ENCODE peak calls at places on chromosomes 4 and X, in four cellular contexts. Y, T, B and U are unnamed samples.

GRCh38 chrX:53594354-53594753 is 92.2 kb downstream of the HUWE1 start:
- DNase-seq in Y (peak; percentile 74), T (no peak), B (no peak), U (no peak)

GRCh38 chrX:2391869-2392606 is 108.7 kb downstream of the DHRSX start:
- DNase-seq in Y (peak; percentile 93), T (no peak), B (no peak), U (no peak)

GRCh38 chr4:16858275-16858752 is 40.1 kb downstream of the LDB2 start:
- DNase-seq in Y (peak; percentile 82), T (no peak), B (no peak), U (no peak)

GRCh38 chr4:27684501-27685077 is 823.9 kb downstream of the STIM2 start:
- DNase-seq in Y (peak; percentile 65), T (no peak), B (peak; percentile 54), U (peak; percentile 42)

GRCh38 chr4:56048621-56049427 is 100.1 kb downstream of the CEP135 start:
- DNase-seq in Y (peak; percentile 51), T (peak; percentile 12), B (peak; percentile 64), U (peak; percentile 61)

GRCh38 chrX:101619336-101619735 is 1.5 kb upstream of the ARMCX6 start:
- DNase-seq in Y (peak; percentile 9), T (no peak), B (peak; percentile 71), U (peak; percentile 87)

GRCh38 chr4:8278009-8278395 is 8.4 kb downstream of the HTRA3 start:
- DNase-seq in Y (no peak), T (no peak), B (no peak), U (peak; percentile 65)

GRCh38 chr4:153787156-153787555 is 1.7 kb downstream of the SFRP2 start:
- DNase-seq in Y (no peak), T (no peak), B (no peak), U (no peak)

GRCh38 chr4:522911-523443 is 24.0 kb downstream of the PIGG start:
- DNase-seq in Y (no peak), T (no peak), B (no peak), U (no peak)

GRCh38 chr4:87165886-87166285 is 54.5 kb downstream of the KLHL8 start:
- DNase-seq in Y (no peak), T (no peak), B (no peak), U (no peak)

GRCh38 chr4:87632469-87632868 is 17.6 kb upstream of the DMP1 start:
- DNase-seq in Y (peak; percentile 73), T (no peak), B (no peak), U (peak; percentile 3)

GRCh38 chr4:25096553-25097443 is 63.5 kb downstream of the SEPSECS start:
- DNase-seq in Y (no peak), T (no peak), B (no peak), U (peak; percentile 37)

GRCh38 chrX:85569096-85569495 is 189.6 kb upstream of the POF1B start:
- DNase-seq in Y (no peak), T (no peak), B (no peak), U (no peak)

GRCh38 chrX:120452131-120452530 is 17.0 kb downstream of the LAMP2 start:
- DNase-seq in Y (peak; percentile 51), T (no peak), B (no peak), U (no peak)

GRCh38 chr4:85909851-85910250 is 434.9 kb downstream of the ARHGAP24 start:
- DNase-seq in Y (no peak), T (no peak), B (no peak), U (no peak)

GRCh38 chr4:126592088-126592487 is 1040.7 kb upstream of the INTU start:
- DNase-seq in Y (peak; percentile 18), T (no peak), B (no peak), U (no peak)

GRCh38 chr4:186700746-186701145 is 22.9 kb downstream of the FAT1 start:
- DNase-seq in Y (no peak), T (no peak), B (no peak), U (peak; percentile 80)

GRCh38 chr4:56870927-56871326 is 36.8 kb upstream of the REST start:
- DNase-seq in Y (peak; percentile 39), T (no peak), B (peak; percentile 2), U (no peak)

GRCh38 chr4:23674694-23675093 is 215.2 kb downstream of the PPARGC1A start:
- DNase-seq in Y (no peak), T (no peak), B (no peak), U (no peak)

GRCh38 chr4:136571315-136571714 is 961.0 kb downstream of the PCDH18 start:
- DNase-seq in Y (no peak), T (no peak), B (no peak), U (no peak)

GRCh38 chrX:124086411-124086810 is 124.9 kb downstream of the STAG2 start:
- DNase-seq in Y (peak; percentile 19), T (peak; percentile 6), B (no peak), U (no peak)

GRCh38 chrX:40262641-40263560 is 165.1 kb upstream of the BCOR start:
- DNase-seq in Y (peak; percentile 53), T (no peak), B (no peak), U (peak; percentile 71)

GRCh38 chr4:70936200-70936787 is 34.1 kb downstream of the MOB1B start:
- DNase-seq in Y (peak; percentile 68), T (no peak), B (no peak), U (no peak)

GRCh38 chr4:176271749-176272148 is 2.7 kb upstream of the ASB5 start:
- DNase-seq in Y (peak; percentile 57), T (no peak), B (no peak), U (peak; percentile 22)